ENCODE peak calls at places on chromosomes 1 and 21, in seven cellular contexts. One of them, this sample, is unnamed.

GRCh38 chr1:241900381-241900780 is 52.4 kb downstream of the EXO1 start:
- DNase-seq in pancreas: no peak
- DNase-seq in astrocyte of the hippocampus: no peak
- DNase-seq in stimulated activated CD4-positive, alpha-beta T cell treated with anti-CD3 and anti-CD28 coated beads, Interleukin-12 subunit alpha, Interleukin-12 subunit beta, amount 100 ng/mL, for 48 hours: no peak
- DNase-seq in posterior cingulate gyrus: no peak
- DNase-seq in esophagus squamous epithelium: no peak
- DNase-seq in stimulated activated CD8-positive, alpha-beta memory T cell treated with anti-CD3 and anti-CD28 coated beads, Interleukin-15, amount 100 ng/mL, for 1 hour: no peak
- DNase-seq in this sample: no peak

GRCh38 chr1:95006681-95007080 is 66.1 kb downstream of the ALG14 start:
- DNase-seq in pancreas: no peak
- DNase-seq in astrocyte of the hippocampus: no peak
- DNase-seq in stimulated activated CD4-positive, alpha-beta T cell treated with anti-CD3 and anti-CD28 coated beads, Interleukin-12 subunit alpha, Interleukin-12 subunit beta, amount 100 ng/mL, for 48 hours: no peak
- DNase-seq in posterior cingulate gyrus: no peak
- DNase-seq in esophagus squamous epithelium: no peak
- DNase-seq in stimulated activated CD8-positive, alpha-beta memory T cell treated with anti-CD3 and anti-CD28 coated beads, Interleukin-15, amount 100 ng/mL, for 1 hour: no peak
- DNase-seq in this sample: no peak

GRCh38 chr1:15869413-15869812 is 21.9 kb downstream of the SPEN start:
- DNase-seq in pancreas: no peak
- DNase-seq in astrocyte of the hippocampus: no peak
- DNase-seq in stimulated activated CD4-positive, alpha-beta T cell treated with anti-CD3 and anti-CD28 coated beads, Interleukin-12 subunit alpha, Interleukin-12 subunit beta, amount 100 ng/mL, for 48 hours: no peak
- DNase-seq in posterior cingulate gyrus: no peak
- DNase-seq in esophagus squamous epithelium: no peak
- DNase-seq in stimulated activated CD8-positive, alpha-beta memory T cell treated with anti-CD3 and anti-CD28 coated beads, Interleukin-15, amount 100 ng/mL, for 1 hour: no peak
- DNase-seq in this sample: no peak

GRCh38 chr1:57637155-57637554 is 213.3 kb upstream of the DAB1 start:
- DNase-seq in pancreas: no peak
- DNase-seq in astrocyte of the hippocampus: peak
- DNase-seq in stimulated activated CD4-positive, alpha-beta T cell treated with anti-CD3 and anti-CD28 coated beads, Interleukin-12 subunit alpha, Interleukin-12 subunit beta, amount 100 ng/mL, for 48 hours: no peak
- DNase-seq in posterior cingulate gyrus: no peak
- DNase-seq in esophagus squamous epithelium: no peak
- DNase-seq in stimulated activated CD8-positive, alpha-beta memory T cell treated with anti-CD3 and anti-CD28 coated beads, Interleukin-15, amount 100 ng/mL, for 1 hour: no peak
- DNase-seq in this sample: no peak

GRCh38 chr1:17136145-17136544 is 16.9 kb upstream of the PADI2 start:
- DNase-seq in pancreas: no peak
- DNase-seq in astrocyte of the hippocampus: no peak
- DNase-seq in stimulated activated CD4-positive, alpha-beta T cell treated with anti-CD3 and anti-CD28 coated beads, Interleukin-12 subunit alpha, Interleukin-12 subunit beta, amount 100 ng/mL, for 48 hours: no peak
- DNase-seq in posterior cingulate gyrus: no peak
- DNase-seq in esophagus squamous epithelium: no peak
- DNase-seq in stimulated activated CD8-positive, alpha-beta memory T cell treated with anti-CD3 and anti-CD28 coated beads, Interleukin-15, amount 100 ng/mL, for 1 hour: no peak
- DNase-seq in this sample: no peak

GRCh38 chr1:30750751-30751291 is 6.8 kb downstream of the LAPTM5 start:
- DNase-seq in pancreas: no peak
- DNase-seq in astrocyte of the hippocampus: no peak
- DNase-seq in stimulated activated CD4-positive, alpha-beta T cell treated with anti-CD3 and anti-CD28 coated beads, Interleukin-12 subunit alpha, Interleukin-12 subunit beta, amount 100 ng/mL, for 48 hours: no peak
- DNase-seq in posterior cingulate gyrus: no peak
- DNase-seq in esophagus squamous epithelium: no peak
- DNase-seq in stimulated activated CD8-positive, alpha-beta memory T cell treated with anti-CD3 and anti-CD28 coated beads, Interleukin-15, amount 100 ng/mL, for 1 hour: no peak
- DNase-seq in this sample: no peak

GRCh38 chr1:178682886-178683285 is 42.2 kb upstream of the RALGPS2 start:
- DNase-seq in pancreas: no peak
- DNase-seq in astrocyte of the hippocampus: no peak
- DNase-seq in stimulated activated CD4-positive, alpha-beta T cell treated with anti-CD3 and anti-CD28 coated beads, Interleukin-12 subunit alpha, Interleukin-12 subunit beta, amount 100 ng/mL, for 48 hours: no peak
- DNase-seq in posterior cingulate gyrus: no peak
- DNase-seq in esophagus squamous epithelium: no peak
- DNase-seq in stimulated activated CD8-positive, alpha-beta memory T cell treated with anti-CD3 and anti-CD28 coated beads, Interleukin-15, amount 100 ng/mL, for 1 hour: no peak
- DNase-seq in this sample: no peak

GRCh38 chr1:207495816-207496792 is at the start of gene CR1:
- DNase-seq in pancreas: no peak
- DNase-seq in astrocyte of the hippocampus: peak
- DNase-seq in stimulated activated CD4-positive, alpha-beta T cell treated with anti-CD3 and anti-CD28 coated beads, Interleukin-12 subunit alpha, Interleukin-12 subunit beta, amount 100 ng/mL, for 48 hours: peak
- DNase-seq in posterior cingulate gyrus: no peak
- DNase-seq in esophagus squamous epithelium: no peak
- DNase-seq in stimulated activated CD8-positive, alpha-beta memory T cell treated with anti-CD3 and anti-CD28 coated beads, Interleukin-15, amount 100 ng/mL, for 1 hour: peak
- DNase-seq in this sample: peak

GRCh38 chr1:199272690-199273089 is 633.9 kb downstream of the PTPRC start:
- DNase-seq in pancreas: peak
- DNase-seq in astrocyte of the hippocampus: peak
- DNase-seq in stimulated activated CD4-positive, alpha-beta T cell treated with anti-CD3 and anti-CD28 coated beads, Interleukin-12 subunit alpha, Interleukin-12 subunit beta, amount 100 ng/mL, for 48 hours: no peak
- DNase-seq in posterior cingulate gyrus: no peak
- DNase-seq in esophagus squamous epithelium: no peak
- DNase-seq in stimulated activated CD8-positive, alpha-beta memory T cell treated with anti-CD3 and anti-CD28 coated beads, Interleukin-15, amount 100 ng/mL, for 1 hour: no peak
- DNase-seq in this sample: no peak

GRCh38 chr1:22906968-22907367 is 65.7 kb downstream of the LACTBL1 start:
- DNase-seq in pancreas: no peak
- DNase-seq in astrocyte of the hippocampus: no peak
- DNase-seq in stimulated activated CD4-positive, alpha-beta T cell treated with anti-CD3 and anti-CD28 coated beads, Interleukin-12 subunit alpha, Interleukin-12 subunit beta, amount 100 ng/mL, for 48 hours: no peak
- DNase-seq in posterior cingulate gyrus: no peak
- DNase-seq in esophagus squamous epithelium: no peak
- DNase-seq in stimulated activated CD8-positive, alpha-beta memory T cell treated with anti-CD3 and anti-CD28 coated beads, Interleukin-15, amount 100 ng/mL, for 1 hour: no peak
- DNase-seq in this sample: no peak

GRCh38 chr1:21162740-21163464 is 13.8 kb downstream of the EIF4G3 start:
- DNase-seq in pancreas: no peak
- DNase-seq in astrocyte of the hippocampus: no peak
- DNase-seq in stimulated activated CD4-positive, alpha-beta T cell treated with anti-CD3 and anti-CD28 coated beads, Interleukin-12 subunit alpha, Interleukin-12 subunit beta, amount 100 ng/mL, for 48 hours: no peak
- DNase-seq in posterior cingulate gyrus: no peak
- DNase-seq in esophagus squamous epithelium: no peak
- DNase-seq in stimulated activated CD8-positive, alpha-beta memory T cell treated with anti-CD3 and anti-CD28 coated beads, Interleukin-15, amount 100 ng/mL, for 1 hour: no peak
- DNase-seq in this sample: no peak

GRCh38 chr1:19872190-19872589 is 10.0 kb upstream of the OTUD3 start:
- DNase-seq in pancreas: peak
- DNase-seq in astrocyte of the hippocampus: no peak
- DNase-seq in stimulated activated CD4-positive, alpha-beta T cell treated with anti-CD3 and anti-CD28 coated beads, Interleukin-12 subunit alpha, Interleukin-12 subunit beta, amount 100 ng/mL, for 48 hours: no peak
- DNase-seq in posterior cingulate gyrus: no peak
- DNase-seq in esophagus squamous epithelium: no peak
- DNase-seq in stimulated activated CD8-positive, alpha-beta memory T cell treated with anti-CD3 and anti-CD28 coated beads, Interleukin-15, amount 100 ng/mL, for 1 hour: no peak
- DNase-seq in this sample: no peak

GRCh38 chr1:6279721-6280383 is 19.0 kb upstream of the GPR153 start:
- DNase-seq in pancreas: no peak
- DNase-seq in astrocyte of the hippocampus: no peak
- DNase-seq in stimulated activated CD4-positive, alpha-beta T cell treated with anti-CD3 and anti-CD28 coated beads, Interleukin-12 subunit alpha, Interleukin-12 subunit beta, amount 100 ng/mL, for 48 hours: no peak
- DNase-seq in posterior cingulate gyrus: no peak
- DNase-seq in esophagus squamous epithelium: no peak
- DNase-seq in stimulated activated CD8-positive, alpha-beta memory T cell treated with anti-CD3 and anti-CD28 coated beads, Interleukin-15, amount 100 ng/mL, for 1 hour: no peak
- DNase-seq in this sample: no peak

GRCh38 chr1:201376464-201377374 is 761 bp downstream of the TNNT2 start:
- DNase-seq in pancreas: no peak
- DNase-seq in astrocyte of the hippocampus: peak
- DNase-seq in stimulated activated CD4-positive, alpha-beta T cell treated with anti-CD3 and anti-CD28 coated beads, Interleukin-12 subunit alpha, Interleukin-12 subunit beta, amount 100 ng/mL, for 48 hours: no peak
- DNase-seq in posterior cingulate gyrus: no peak
- DNase-seq in esophagus squamous epithelium: no peak
- DNase-seq in stimulated activated CD8-positive, alpha-beta memory T cell treated with anti-CD3 and anti-CD28 coated beads, Interleukin-15, amount 100 ng/mL, for 1 hour: no peak
- DNase-seq in this sample: no peak

GRCh38 chr1:2936568-2937515 is 84.4 kb upstream of the ACTRT2 start:
- DNase-seq in pancreas: peak
- DNase-seq in astrocyte of the hippocampus: no peak
- DNase-seq in stimulated activated CD4-positive, alpha-beta T cell treated with anti-CD3 and anti-CD28 coated beads, Interleukin-12 subunit alpha, Interleukin-12 subunit beta, amount 100 ng/mL, for 48 hours: no peak
- DNase-seq in posterior cingulate gyrus: no peak
- DNase-seq in esophagus squamous epithelium: no peak
- DNase-seq in stimulated activated CD8-positive, alpha-beta memory T cell treated with anti-CD3 and anti-CD28 coated beads, Interleukin-15, amount 100 ng/mL, for 1 hour: no peak
- DNase-seq in this sample: no peak

GRCh38 chr1:1318131-1318652 is 6.3 kb downstream of the INTS11 start:
- DNase-seq in pancreas: peak
- DNase-seq in astrocyte of the hippocampus: peak
- DNase-seq in stimulated activated CD4-positive, alpha-beta T cell treated with anti-CD3 and anti-CD28 coated beads, Interleukin-12 subunit alpha, Interleukin-12 subunit beta, amount 100 ng/mL, for 48 hours: no peak
- DNase-seq in posterior cingulate gyrus: no peak
- DNase-seq in esophagus squamous epithelium: no peak
- DNase-seq in stimulated activated CD8-positive, alpha-beta memory T cell treated with anti-CD3 and anti-CD28 coated beads, Interleukin-15, amount 100 ng/mL, for 1 hour: no peak
- DNase-seq in this sample: no peak

GRCh38 chr1:237470712-237471310 is 419.9 kb downstream of the ZP4 start:
- DNase-seq in pancreas: peak
- DNase-seq in astrocyte of the hippocampus: no peak
- DNase-seq in stimulated activated CD4-positive, alpha-beta T cell treated with anti-CD3 and anti-CD28 coated beads, Interleukin-12 subunit alpha, Interleukin-12 subunit beta, amount 100 ng/mL, for 48 hours: no peak
- DNase-seq in posterior cingulate gyrus: no peak
- DNase-seq in esophagus squamous epithelium: no peak
- DNase-seq in stimulated activated CD8-positive, alpha-beta memory T cell treated with anti-CD3 and anti-CD28 coated beads, Interleukin-15, amount 100 ng/mL, for 1 hour: no peak
- DNase-seq in this sample: no peak

GRCh38 chr21:37484535-37485474 is 118.2 kb downstream of the DYRK1A start:
- DNase-seq in pancreas: no peak
- DNase-seq in astrocyte of the hippocampus: peak
- DNase-seq in stimulated activated CD4-positive, alpha-beta T cell treated with anti-CD3 and anti-CD28 coated beads, Interleukin-12 subunit alpha, Interleukin-12 subunit beta, amount 100 ng/mL, for 48 hours: no peak
- DNase-seq in posterior cingulate gyrus: no peak
- DNase-seq in esophagus squamous epithelium: no peak
- DNase-seq in stimulated activated CD8-positive, alpha-beta memory T cell treated with anti-CD3 and anti-CD28 coated beads, Interleukin-15, amount 100 ng/mL, for 1 hour: no peak
- DNase-seq in this sample: no peak

GRCh38 chr1:48493031-48493430 is 21.0 kb upstream of the SPATA6 start:
- DNase-seq in pancreas: no peak
- DNase-seq in astrocyte of the hippocampus: no peak
- DNase-seq in stimulated activated CD4-positive, alpha-beta T cell treated with anti-CD3 and anti-CD28 coated beads, Interleukin-12 subunit alpha, Interleukin-12 subunit beta, amount 100 ng/mL, for 48 hours: no peak
- DNase-seq in posterior cingulate gyrus: no peak
- DNase-seq in esophagus squamous epithelium: no peak
- DNase-seq in stimulated activated CD8-positive, alpha-beta memory T cell treated with anti-CD3 and anti-CD28 coated beads, Interleukin-15, amount 100 ng/mL, for 1 hour: no peak
- DNase-seq in this sample: no peak